ENCODE peak calls at places on chromosomes 12 and 14, in six cellular contexts. T is D341Med, F is NAMALWA, Q is A673, A is GM23248, J is endothelial cell. E is an unnamed sample.

GRCh38 chr14:92414685-92415084 is 91.7 kb downstream of the SLC24A4 start:
- DNase-seq in T (no peak), F (no peak), Q (no peak), A (no peak), J (no peak), E (no peak)

GRCh38 chr12:80041691-80042090 is 57.6 kb upstream of the OTOGL start:
- DNase-seq in T (no peak), F (no peak), Q (peak; percentile 15), A (peak; percentile 78), J (no peak), E (no peak)

GRCh38 chr12:116674643-116675183 is 63.2 kb downstream of the SPRING1 start:
- DNase-seq in T (no peak), F (no peak), Q (no peak), A (peak; percentile 19), J (no peak), E (no peak)

GRCh38 chr14:104297721-104298401 is 159.5 kb downstream of the KIF26A start:
- DNase-seq in T (no peak), F (no peak), Q (no peak), A (no peak), J (no peak), E (no peak)

GRCh38 chr12:124764870-124765570 is 98.6 kb downstream of the SCARB1 start:
- DNase-seq in T (no peak), F (no peak), Q (no peak), A (peak; percentile 89), J (no peak), E (no peak)

GRCh38 chr12:92827836-92828431 is 101.2 kb downstream of the EEA1 start:
- DNase-seq in T (peak; percentile 52), F (peak; percentile 76), Q (peak; percentile 70), A (peak; percentile 70), J (peak; percentile 41), E (peak; percentile 56)

GRCh38 chr14:29810064-29810463 is 117.6 kb downstream of the PRKD1 start:
- DNase-seq in T (no peak), F (no peak), Q (no peak), A (no peak), J (no peak), E (no peak)

GRCh38 chr14:104818714-104819161 is 17.8 kb downstream of the ZBTB42 start:
- DNase-seq in T (no peak), F (no peak), Q (no peak), A (no peak), J (no peak), E (no peak)

GRCh38 chr12:77406131-77406905 is 340.9 kb upstream of the E2F7 start:
- DNase-seq in T (no peak), F (no peak), Q (no peak), A (no peak), J (no peak), E (no peak)

GRCh38 chr12:50964432-50964831 is 12.1 kb downstream of the HIGD1C start:
- DNase-seq in T (no peak), F (no peak), Q (no peak), A (no peak), J (no peak), E (no peak)

GRCh38 chr14:53331247-53331646 is 178.1 kb upstream of the DDHD1 start:
- DNase-seq in T (no peak), F (no peak), Q (no peak), A (peak; percentile 90), J (no peak), E (peak; percentile 12)

GRCh38 chr12:68521321-68521839 is 89.3 kb upstream of the RAP1B start:
- DNase-seq in T (no peak), F (no peak), Q (no peak), A (peak; percentile 87), J (no peak), E (no peak)

GRCh38 chr12:130952545-130952954 is 1.2 kb upstream of the ADGRD1 start:
- DNase-seq in T (no peak), F (no peak), Q (no peak), A (no peak), J (no peak), E (no peak)

GRCh38 chr14:24806061-24806678 is 172.2 kb upstream of the GZMB start:
- DNase-seq in T (peak; percentile 67), F (peak; percentile 72), Q (peak; percentile 66), A (peak; percentile 64), J (peak; percentile 78), E (peak; percentile 68)

E was measured in activated naive CD4-positive, alpha-beta T cell treated with anti-CD3 and anti-CD28 coated beads for 36 hours.